ENCODE peak calls at places on chromosome 17, in five cellular contexts. One of them, this sample, is unnamed.

GRCh38 chr17:79545251-79546005 is 65.4 kb downstream of the RBFOX3 start:
- DNase-seq in mesenchymal stem cell: no peak
- DNase-seq in H1: no peak
- DNase-seq in IMR-90: no peak
- DNase-seq in H9: no peak
- DNase-seq in this sample: no peak

GRCh38 chr17:32486701-32487459 is at the start of gene CDK5R1:
- DNase-seq in mesenchymal stem cell: peak
- DNase-seq in H1: no peak
- DNase-seq in IMR-90: peak
- DNase-seq in H9: peak
- DNase-seq in this sample: peak

GRCh38 chr17:79842136-79842655 is 3.0 kb upstream of the CBX4 start:
- DNase-seq in mesenchymal stem cell: no peak
- DNase-seq in H1: no peak
- DNase-seq in IMR-90: no peak
- DNase-seq in H9: peak
- DNase-seq in this sample: no peak

GRCh38 chr17:49557204-49558024 is 18.3 kb upstream of the NXPH3 start:
- DNase-seq in mesenchymal stem cell: peak
- DNase-seq in H1: no peak
- DNase-seq in IMR-90: peak
- DNase-seq in H9: peak
- DNase-seq in this sample: no peak

GRCh38 chr17:44353656-44354331 is 8.7 kb downstream of the GRN start:
- DNase-seq in mesenchymal stem cell: peak
- DNase-seq in H1: no peak
- DNase-seq in IMR-90: no peak
- DNase-seq in H9: peak
- DNase-seq in this sample: no peak

GRCh38 chr17:40547079-40547784 is 18.0 kb downstream of the CCR7 start:
- DNase-seq in mesenchymal stem cell: no peak
- DNase-seq in H1: no peak
- DNase-seq in IMR-90: no peak
- DNase-seq in H9: peak
- DNase-seq in this sample: no peak

GRCh38 chr17:57899822-57900221 is 50.0 kb upstream of the MRPS23 start:
- DNase-seq in mesenchymal stem cell: no peak
- DNase-seq in H1: no peak
- DNase-seq in IMR-90: no peak
- DNase-seq in H9: no peak
- DNase-seq in this sample: no peak

GRCh38 chr17:68777243-68777855 is 176.2 kb upstream of the FAM20A start:
- DNase-seq in mesenchymal stem cell: peak
- DNase-seq in H1: no peak
- DNase-seq in IMR-90: peak
- DNase-seq in H9: peak
- DNase-seq in this sample: peak

GRCh38 chr17:46136820-46137219 is 56.4 kb downstream of the KANSL1 start:
- DNase-seq in mesenchymal stem cell: no peak
- DNase-seq in H1: no peak
- DNase-seq in IMR-90: no peak
- DNase-seq in H9: no peak
- DNase-seq in this sample: no peak

GRCh38 chr17:2023256-2023655 is 1.9 kb downstream of the RTN4RL1 start:
- DNase-seq in mesenchymal stem cell: no peak
- DNase-seq in H1: no peak
- DNase-seq in IMR-90: no peak
- DNase-seq in H9: no peak
- DNase-seq in this sample: no peak

GRCh38 chr17:26782153-26782552 is 511.8 kb upstream of the WSB1 start:
- DNase-seq in mesenchymal stem cell: no peak
- DNase-seq in H1: no peak
- DNase-seq in IMR-90: no peak
- DNase-seq in H9: no peak
- DNase-seq in this sample: no peak

GRCh38 chr17:69451416-69452394 is 37.2 kb downstream of the MAP2K6 start:
- DNase-seq in mesenchymal stem cell: no peak
- DNase-seq in H1: no peak
- DNase-seq in IMR-90: no peak
- DNase-seq in H9: peak
- DNase-seq in this sample: no peak

GRCh38 chr17:48038687-48039086 is 1.1 kb upstream of the COPZ2 start:
- DNase-seq in mesenchymal stem cell: no peak
- DNase-seq in H1: no peak
- DNase-seq in IMR-90: no peak
- DNase-seq in H9: no peak
- DNase-seq in this sample: no peak

GRCh38 chr17:65936013-65936412 is 255.9 kb downstream of the CEP112 start:
- DNase-seq in mesenchymal stem cell: peak
- DNase-seq in H1: no peak
- DNase-seq in IMR-90: peak
- DNase-seq in H9: no peak
- DNase-seq in this sample: no peak

GRCh38 chr17:62780273-62780672 is 27.8 kb downstream of the MARCHF10 start:
- DNase-seq in mesenchymal stem cell: no peak
- DNase-seq in H1: no peak
- DNase-seq in IMR-90: no peak
- DNase-seq in H9: peak
- DNase-seq in this sample: no peak

GRCh38 chr17:81291662-81292061 is 3.4 kb downstream of the SLC38A10 start:
- DNase-seq in mesenchymal stem cell: peak
- DNase-seq in H1: peak
- DNase-seq in IMR-90: peak
- DNase-seq in H9: peak
- DNase-seq in this sample: no peak

GRCh38 chr17:6548578-6549330 is 7.6 kb downstream of the PITPNM3 start:
- DNase-seq in mesenchymal stem cell: no peak
- DNase-seq in H1: no peak
- DNase-seq in IMR-90: no peak
- DNase-seq in H9: no peak
- DNase-seq in this sample: no peak

GRCh38 chr17:36104601-36105000 is 974 bp downstream of the CCL4 start:
- DNase-seq in mesenchymal stem cell: no peak
- DNase-seq in H1: no peak
- DNase-seq in IMR-90: no peak
- DNase-seq in H9: peak
- DNase-seq in this sample: no peak

GRCh38 chr17:31078290-31078689 is 16.5 kb upstream of the NF1 start:
- DNase-seq in mesenchymal stem cell: no peak
- DNase-seq in H1: no peak
- DNase-seq in IMR-90: peak
- DNase-seq in H9: no peak
- DNase-seq in this sample: no peak

GRCh38 chr17:77572851-77573250 is 385.7 kb upstream of the TNRC6C start:
- DNase-seq in mesenchymal stem cell: no peak
- DNase-seq in H1: no peak
- DNase-seq in IMR-90: no peak
- DNase-seq in H9: peak
- DNase-seq in this sample: no peak

GRCh38 chr17:57379237-57380054 is 123.1 kb downstream of the MSI2 start:
- DNase-seq in mesenchymal stem cell: peak
- DNase-seq in H1: no peak
- DNase-seq in IMR-90: peak
- DNase-seq in H9: peak
- DNase-seq in this sample: peak

GRCh38 chr17:29593546-29594440 is 861 bp downstream of the ANKRD13B start:
- DNase-seq in mesenchymal stem cell: peak
- DNase-seq in H1: no peak
- DNase-seq in IMR-90: peak
- DNase-seq in H9: peak
- DNase-seq in this sample: no peak

GRCh38 chr17:29005936-29006438 is at the start of gene SEZ6:
- DNase-seq in mesenchymal stem cell: peak
- DNase-seq in H1: peak
- DNase-seq in IMR-90: peak
- DNase-seq in H9: peak
- DNase-seq in this sample: peak

GRCh38 chr17:66331038-66331816 is 28.8 kb downstream of the PRKCA start:
- DNase-seq in mesenchymal stem cell: peak
- DNase-seq in H1: no peak
- DNase-seq in IMR-90: no peak
- DNase-seq in H9: no peak
- DNase-seq in this sample: no peak

GRCh38 chr17:21463779-21464407 is 87.7 kb downstream of the KCNJ12 start:
- DNase-seq in mesenchymal stem cell: no peak
- DNase-seq in H1: no peak
- DNase-seq in IMR-90: no peak
- DNase-seq in H9: peak
- DNase-seq in this sample: no peak

GRCh38 chr17:58311429-58311894 is 17.1 kb downstream of the TSPOAP1 start:
- DNase-seq in mesenchymal stem cell: no peak
- DNase-seq in H1: no peak
- DNase-seq in IMR-90: no peak
- DNase-seq in H9: no peak
- DNase-seq in this sample: no peak

GRCh38 chr17:32111141-32111771 is 31.0 kb upstream of the RHOT1 start:
- DNase-seq in mesenchymal stem cell: peak
- DNase-seq in H1: peak
- DNase-seq in IMR-90: peak
- DNase-seq in H9: peak
- DNase-seq in this sample: no peak

GRCh38 chr17:77332981-77333685 is 192.4 kb downstream of the SEC14L1 start:
- DNase-seq in mesenchymal stem cell: peak
- DNase-seq in H1: no peak
- DNase-seq in IMR-90: peak
- DNase-seq in H9: no peak
- DNase-seq in this sample: no peak

GRCh38 chr17:57470906-57471305 is 214.6 kb downstream of the MSI2 start:
- DNase-seq in mesenchymal stem cell: no peak
- DNase-seq in H1: no peak
- DNase-seq in IMR-90: no peak
- DNase-seq in H9: no peak
- DNase-seq in this sample: no peak

GRCh38 chr17:45828171-45829133 is 16.2 kb upstream of the SPPL2C start:
- DNase-seq in mesenchymal stem cell: no peak
- DNase-seq in H1: no peak
- DNase-seq in IMR-90: no peak
- DNase-seq in H9: no peak
- DNase-seq in this sample: no peak

GRCh38 chr17:81170727-81171494 is 4.9 kb upstream of the AATK start:
- DNase-seq in mesenchymal stem cell: no peak
- DNase-seq in H1: no peak
- DNase-seq in IMR-90: no peak
- DNase-seq in H9: no peak
- DNase-seq in this sample: no peak

GRCh38 chr17:55086635-55087058 is 118.1 kb downstream of the STXBP4 start:
- DNase-seq in mesenchymal stem cell: peak
- DNase-seq in H1: no peak
- DNase-seq in IMR-90: peak
- DNase-seq in H9: no peak
- DNase-seq in this sample: no peak

GRCh38 chr17:49691086-49691676 is 13.3 kb upstream of the SPOP start:
- DNase-seq in mesenchymal stem cell: peak
- DNase-seq in H1: no peak
- DNase-seq in IMR-90: no peak
- DNase-seq in H9: no peak
- DNase-seq in this sample: no peak

GRCh38 chr17:17943281-17943984 is 28.8 kb downstream of the TOM1L2 start:
- DNase-seq in mesenchymal stem cell: no peak
- DNase-seq in H1: no peak
- DNase-seq in IMR-90: no peak
- DNase-seq in H9: no peak
- DNase-seq in this sample: no peak
- H3K14ac ChIP-seq in mesenchymal stem cell: no peak
- H3K14ac ChIP-seq in H1: no peak
- H3K14ac ChIP-seq in IMR-90: peak
- H3K14ac ChIP-seq in H9: no peak
- H3K14ac ChIP-seq in this sample: no peak

DNA sequence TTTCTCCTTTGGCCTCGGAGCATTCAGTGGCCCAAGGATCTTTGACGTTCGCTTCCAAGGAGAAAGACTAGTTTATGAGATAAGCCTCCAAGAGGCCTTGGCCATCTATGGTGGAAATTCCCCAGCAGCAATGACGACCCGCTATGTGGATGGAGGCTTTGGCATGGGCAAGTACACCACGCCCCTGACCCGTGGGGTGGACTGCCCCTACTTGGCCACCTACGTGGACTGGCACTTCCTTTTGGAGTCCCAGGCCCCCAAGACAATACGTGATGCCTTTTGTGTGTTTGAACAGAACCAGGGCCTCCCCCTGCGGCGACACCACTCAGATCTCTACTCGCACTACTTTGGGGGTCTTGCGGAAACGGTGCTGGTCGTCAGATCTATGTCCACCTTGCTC is 1.4 kb downstream of the AOC3 start:
- DNase-seq in mesenchymal stem cell: no peak
- DNase-seq in H1: no peak
- DNase-seq in IMR-90: no peak
- DNase-seq in H9: no peak
- DNase-seq in this sample: no peak
- H3K9ac ChIP-seq in mesenchymal stem cell: no peak
- H3K9ac ChIP-seq in H1: no peak
- H3K9ac ChIP-seq in IMR-90: no peak
- H3K9ac ChIP-seq in H9: no peak
- H3K9ac ChIP-seq in this sample: no peak

GRCh38 chr17:63998050-63998720 is at the start of gene PRR29:
- DNase-seq in mesenchymal stem cell: peak
- DNase-seq in H1: no peak
- DNase-seq in IMR-90: peak
- DNase-seq in H9: peak
- DNase-seq in this sample: peak
- H3K23ac ChIP-seq in mesenchymal stem cell: no peak
- H3K23ac ChIP-seq in H1: no peak
- H3K23ac ChIP-seq in IMR-90: peak
- H3K23ac ChIP-seq in H9: no peak
- H3K23ac ChIP-seq in this sample: peak

DNA sequence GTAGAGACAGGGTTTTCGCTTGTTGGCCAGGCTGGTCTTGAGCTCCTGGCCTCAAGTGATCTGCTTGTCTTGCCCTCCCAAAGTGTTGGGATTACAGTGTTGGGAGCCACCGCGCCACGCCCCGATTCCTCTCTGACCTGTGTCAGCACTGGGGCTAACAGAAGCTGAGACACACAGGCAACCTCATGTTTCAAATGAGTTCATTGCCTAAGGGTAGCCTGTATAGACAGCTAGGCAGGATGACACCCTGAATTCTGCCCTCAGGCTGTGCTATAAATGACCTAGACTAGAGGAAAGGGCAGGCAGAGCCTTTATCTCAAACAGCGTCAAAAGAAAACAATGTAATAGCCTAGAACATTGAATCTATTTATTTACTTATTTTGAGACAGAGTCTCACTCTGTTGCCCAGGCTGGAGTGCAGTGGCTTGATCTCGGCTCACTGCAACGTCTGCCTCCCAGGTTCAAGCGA is 2.3 kb upstream of the CDK3 start:
- DNase-seq in mesenchymal stem cell: no peak
- DNase-seq in H1: no peak
- DNase-seq in IMR-90: no peak
- DNase-seq in H9: no peak
- DNase-seq in this sample: no peak
- H3K14ac ChIP-seq in mesenchymal stem cell: no peak
- H3K14ac ChIP-seq in H1: no peak
- H3K14ac ChIP-seq in IMR-90: no peak
- H3K14ac ChIP-seq in H9: no peak
- H3K14ac ChIP-seq in this sample: peak